ENCODE peak calls at places on chromosomes 13 and 19, in six cellular contexts. Z, B, A, R, P and N are unnamed samples.

GRCh38 chr13:93847162-93847561 is 620.6 kb downstream of the GPC6 start:
- DNase-seq in Z (no peak), B (no peak), A (no peak), R (peak; percentile 16), P (no peak), N (peak; percentile 42)

GRCh38 chr13:113183450-113184129 is 24.9 kb downstream of the PCID2 start:
- DNase-seq in Z (no peak), B (no peak), A (no peak), R (no peak), P (no peak), N (no peak)

GRCh38 chr19:54439174-54439851 is 9.7 kb upstream of the LENG8 start:
- DNase-seq in Z (no peak), B (no peak), A (peak; percentile 69), R (no peak), P (peak; percentile 93), N (peak; percentile 31)

GRCh38 chr13:31008400-31009115 is 76.1 kb downstream of the TEX26 start:
- DNase-seq in Z (no peak), B (no peak), A (no peak), R (no peak), P (no peak), N (no peak)

GRCh38 chr19:46373573-46374359 is 26.9 kb downstream of the PPP5C start:
- DNase-seq in Z (peak; percentile 85), B (peak; percentile 96), A (no peak), R (no peak), P (peak; percentile 80), N (peak; percentile 58)

GRCh38 chr13:83197316-83197715 is 685.0 kb downstream of the SLITRK1 start:
- DNase-seq in Z (no peak), B (no peak), A (no peak), R (no peak), P (no peak), N (no peak)

GRCh38 chr13:32178763-32179162 is 136.4 kb downstream of the ZAR1L start:
- DNase-seq in Z (no peak), B (no peak), A (no peak), R (no peak), P (no peak), N (no peak)

GRCh38 chr13:40613192-40613818 is 53.1 kb downstream of the FOXO1 start:
- DNase-seq in Z (no peak), B (no peak), A (no peak), R (no peak), P (no peak), N (no peak)

GRCh38 chr13:109764474-109765292 is 21.7 kb downstream of the IRS2 start:
- DNase-seq in Z (no peak), B (no peak), A (peak; percentile 55), R (no peak), P (peak; percentile 12), N (no peak)

GRCh38 chr19:45824041-45824471 is 8.9 kb upstream of the RSPH6A start:
- DNase-seq in Z (no peak), B (no peak), A (no peak), R (no peak), P (no peak), N (no peak)

GRCh38 chr13:28467034-28467433 is 27.9 kb downstream of the FLT1 start:
- DNase-seq in Z (no peak), B (no peak), A (no peak), R (no peak), P (no peak), N (no peak)

GRCh38 chr13:43953370-43953769 is 73.7 kb downstream of the LACC1 start:
- DNase-seq in Z (no peak), B (no peak), A (no peak), R (no peak), P (no peak), N (no peak)

GRCh38 chr13:78190296-78190695 is 271.7 kb upstream of the EDNRB start:
- DNase-seq in Z (no peak), B (no peak), A (no peak), R (no peak), P (no peak), N (no peak)

GRCh38 chr13:45681101-45681500 is 21.0 kb upstream of the CBY2 start:
- DNase-seq in Z (no peak), B (no peak), A (no peak), R (no peak), P (no peak), N (peak; percentile 87)

GRCh38 chr19:12580180-12580694 is 29.0 kb upstream of the ZNF564 start:
- DNase-seq in Z (no peak), B (no peak), A (no peak), R (no peak), P (no peak), N (peak; percentile 74)

GRCh38 chr19:30664358-30665058 is 292.3 kb downstream of the ZNF536 start:
- DNase-seq in Z (peak; percentile 63), B (no peak), A (no peak), R (no peak), P (peak; percentile 83), N (peak; percentile 42)

GRCh38 chr13:110444226-110444653 is 117.3 kb downstream of the RAB20 start:
- DNase-seq in Z (peak; percentile 31), B (no peak), A (no peak), R (no peak), P (no peak), N (peak; percentile 47)

GRCh38 chr19:4369888-4370260 is 26.5 kb downstream of the MPND start:
- DNase-seq in Z (no peak), B (peak; percentile 83), A (peak; percentile 75), R (no peak), P (peak; percentile 65), N (peak; percentile 65)

GRCh38 chr19:52662631-52663030 is 24.5 kb upstream of the ZNF83 start:
- DNase-seq in Z (no peak), B (no peak), A (no peak), R (no peak), P (no peak), N (no peak)

GRCh38 chr19:47112166-47112663 is 1.4 kb downstream of the ZC3H4 start:
- DNase-seq in Z (peak; percentile 92), B (peak; percentile 95), A (peak; percentile 92), R (no peak), P (peak; percentile 87), N (peak; percentile 92)

DNA sequence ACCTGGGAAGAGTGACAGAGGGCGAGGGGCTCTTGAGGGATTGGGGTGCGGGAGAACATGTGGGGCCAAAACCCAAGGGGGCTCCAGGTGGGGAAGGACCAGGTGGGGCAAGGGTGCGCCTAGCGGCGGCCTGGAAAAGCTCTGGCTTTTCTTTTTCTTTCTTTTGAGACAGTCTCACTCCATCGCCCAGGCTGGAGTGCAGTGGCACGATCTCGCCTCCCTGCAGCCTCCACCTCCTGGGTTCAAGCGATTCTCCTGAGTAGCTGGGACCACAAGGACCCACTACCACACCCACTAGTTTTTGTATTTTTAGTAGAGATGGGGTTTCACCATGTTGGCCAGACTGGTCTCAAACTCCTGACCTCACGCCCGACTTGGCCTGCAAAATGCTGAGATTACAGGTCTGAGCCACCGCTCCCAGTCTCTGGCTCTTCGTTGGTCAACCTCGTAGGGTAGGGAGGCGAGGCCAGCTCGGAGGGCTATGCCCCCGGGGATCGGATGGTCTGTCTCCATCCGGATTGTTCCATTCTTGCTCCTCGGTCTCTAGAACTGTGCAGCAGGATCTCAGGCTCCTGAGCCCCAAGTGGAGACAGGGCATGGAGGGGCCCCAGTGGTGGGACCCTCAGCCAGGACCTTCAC is 3.7 kb downstream of the GADD45B start:
- DNase-seq in Z (no peak), B (no peak), A (no peak), R (no peak), P (no peak), N (no peak)
- H3K4me3 ChIP-seq in Z (peak overlapping the region; percentile 98), B (peak overlapping the region; percentile 93), A (no peak overlapping the region), R (no peak overlapping the region), P (peak overlapping the region; percentile 99), N (peak overlapping the region; percentile 100)

GRCh38 chr13:63403726-63404125 is 1988.1 kb upstream of the PCDH20 start:
- DNase-seq in Z (no peak), B (no peak), A (no peak), R (no peak), P (no peak), N (no peak)

GRCh38 chr13:63409791-63410351 is 1994.2 kb upstream of the PCDH20 start:
- DNase-seq in Z (no peak), B (no peak), A (no peak), R (no peak), P (no peak), N (peak; percentile 8)

GRCh38 chr13:63414247-63414646 is 1998.6 kb upstream of the PCDH20 start:
- DNase-seq in Z (no peak), B (no peak), A (no peak), R (no peak), P (no peak), N (no peak)

DNA sequence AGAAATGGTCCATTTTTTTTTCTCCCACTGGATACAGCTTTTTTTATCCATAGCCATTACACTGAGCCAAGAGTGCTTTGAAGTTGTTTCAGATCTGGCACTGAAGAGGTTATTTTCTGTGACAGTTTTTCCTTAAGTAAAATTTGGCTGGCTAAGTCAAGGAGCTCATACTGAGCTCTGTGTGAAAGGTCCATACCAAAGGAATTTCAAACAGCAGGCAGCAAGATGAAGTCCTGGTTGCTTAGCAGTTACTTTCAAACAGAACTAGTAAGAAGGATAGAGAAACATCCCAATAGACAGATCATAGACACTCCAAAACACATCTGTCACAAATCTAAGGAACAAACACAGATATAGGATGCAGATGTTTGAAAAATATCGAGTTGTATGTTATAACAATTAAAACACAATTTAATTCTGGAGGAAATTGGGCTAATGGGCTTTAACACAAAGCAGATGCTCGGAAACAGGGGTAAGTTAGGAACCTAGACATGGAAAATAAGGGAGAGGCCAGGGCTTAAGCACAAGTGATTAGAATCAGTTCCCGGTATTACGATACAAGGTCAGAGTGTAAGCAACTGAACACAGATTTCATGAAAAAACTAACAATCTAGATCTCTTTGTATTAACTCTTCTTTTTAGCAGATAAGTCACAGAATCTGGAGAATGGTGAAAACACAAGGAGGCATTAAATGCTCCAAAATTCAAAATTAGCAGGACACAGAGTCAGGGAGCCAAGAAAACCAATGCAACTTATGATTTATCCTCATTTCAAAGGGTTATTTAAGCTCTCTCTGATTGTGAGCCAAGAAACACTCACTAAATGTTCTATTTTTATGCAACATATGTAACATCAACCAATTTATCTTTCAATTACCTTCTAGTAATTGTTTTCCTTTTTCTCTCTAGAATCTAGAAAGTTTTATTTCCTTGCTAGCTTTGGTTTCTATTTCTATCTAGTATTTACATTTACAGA is 1992.9 kb upstream of the PCDH20 start:
- DNase-seq in Z (no peak), B (no peak), A (no peak), R (peak; percentile 19), P (peak; percentile 39), N (peak; percentile 12)
- TF ChIP-seq CTCF in Z (no peak), B (no peak), A (no peak), R (no peak), P (no peak), N (no peak)

GRCh38 chr19:1259206-1259872 is 9.8 kb upstream of the CIRBP start:
- DNase-seq in Z (peak; percentile 85), B (peak; percentile 88), A (peak; percentile 76), R (no peak), P (peak; percentile 81), N (peak; percentile 71)
- H3K4me3 ChIP-seq in Z (peak overlapping the region; percentile 75), B (peak overlapping the region; percentile 31), A (peak overlapping the region; percentile 16), R (no peak overlapping the region), P (peak overlapping the region; percentile 95), N (no peak overlapping the region)

DNA sequence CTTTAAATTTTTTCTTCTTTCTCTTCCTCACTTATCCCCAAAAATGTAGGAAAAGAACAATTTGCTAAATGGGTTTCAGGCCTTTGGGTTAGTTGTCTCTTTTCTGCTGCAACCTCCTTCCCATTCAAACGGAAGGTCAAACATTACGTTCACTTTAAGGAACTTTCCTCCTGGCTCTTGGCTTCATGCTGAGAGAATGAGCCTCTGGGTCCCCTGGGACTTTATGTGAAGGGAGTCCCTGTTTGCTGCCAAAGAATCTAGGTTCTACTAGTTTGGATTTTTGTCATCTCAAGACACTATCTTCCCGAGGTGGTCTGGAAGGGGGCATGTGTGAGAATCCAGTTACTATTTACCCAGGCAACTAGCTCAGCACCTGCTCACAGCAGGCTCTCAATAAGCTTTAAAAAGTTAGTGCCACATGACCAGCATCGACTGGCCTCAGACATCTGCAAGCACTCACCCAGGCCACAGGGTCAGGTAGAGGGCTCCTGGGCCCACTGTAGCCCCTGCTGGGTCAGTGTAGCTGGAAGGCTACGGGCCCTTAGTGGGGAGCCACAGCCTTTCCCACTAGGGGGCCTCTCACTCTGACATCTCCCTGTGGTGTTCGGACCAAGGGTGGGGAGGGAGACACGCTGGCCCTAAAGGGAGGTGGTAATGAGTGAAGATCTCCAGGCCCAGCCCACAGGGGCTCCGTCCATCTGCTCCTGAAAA is 40.5 kb downstream of the FAM124A start:
- DNase-seq in Z (no peak), B (no peak), A (no peak), R (no peak), P (no peak), N (no peak)
- TF ChIP-seq CTCF in Z (peak; percentile 31), B (no peak), A (no peak), R (no peak), P (peak; percentile 7), N (no peak)